ENCODE peak calls at places on chromosomes 7 and 10, in eight cellular contexts. P, W, D, C, V, E, H and R are unnamed samples.

GRCh38 chr10:48945441-48946143 is 6.0 kb upstream of the LRRC18 start:
- DNase-seq in P (no peak), W (no peak), D (no peak), C (no peak), V (no peak), E (no peak), H (no peak), R (no peak)

GRCh38 chr7:129665013-129665401 is 53.5 kb downstream of the NRF1 start:
- DNase-seq in P (peak), W (no peak), D (no peak), C (peak), V (peak), E (no peak), H (peak), R (no peak)

GRCh38 chr10:132988988-132989387 is 46.6 kb upstream of the CFAP46 start:
- DNase-seq in P (no peak), W (no peak), D (peak), C (no peak), V (no peak), E (no peak), H (no peak), R (no peak)

GRCh38 chr7:70183278-70183677 is 585.0 kb downstream of the AUTS2 start:
- DNase-seq in P (no peak), W (no peak), D (no peak), C (no peak), V (peak), E (peak), H (no peak), R (no peak)

GRCh38 chr10:84155521-84155920 is 16.2 kb downstream of the GHITM start:
- DNase-seq in P (no peak), W (no peak), D (no peak), C (no peak), V (no peak), E (no peak), H (no peak), R (no peak)

GRCh38 chr7:157498690-157499089 is 161.9 kb downstream of the DNAJB6 start:
- DNase-seq in P (no peak), W (no peak), D (no peak), C (no peak), V (no peak), E (no peak), H (no peak), R (no peak)

GRCh38 chr10:112311481-112311880 is 28.3 kb downstream of the TECTB start:
- DNase-seq in P (no peak), W (no peak), D (no peak), C (no peak), V (no peak), E (no peak), H (no peak), R (no peak)

GRCh38 chr7:36286241-36286640 is 103.4 kb upstream of the ANLN start:
- DNase-seq in P (no peak), W (no peak), D (no peak), C (no peak), V (no peak), E (no peak), H (no peak), R (no peak)

GRCh38 chr10:54496852-54497251 is 304.2 kb downstream of the PCDH15 start:
- DNase-seq in P (no peak), W (no peak), D (no peak), C (no peak), V (no peak), E (no peak), H (no peak), R (no peak)